ENCODE peak calls at places on chromosomes 16 and 17, in eight cellular contexts. U, H, O, G, J, X, V and K are unnamed samples.
A peak's percentile ranks its signal among the peaks of the same experiment; 100 is the strongest.

GRCh38 chr16:26976913-26977312 is 89.8 kb upstream of the C16orf82 start:
- DNase-seq in U (no peak), H (no peak), O (no peak), G (no peak), J (no peak), X (no peak), V (no peak), K (no peak)

GRCh38 chr17:29844339-29845048 is 85.5 kb downstream of the SSH2 start:
- DNase-seq in U (no peak), H (peak; percentile 85), O (peak; percentile 16), G (no peak), J (no peak), X (no peak), V (no peak), K (no peak)

GRCh38 chr17:49067163-49067562 is 65.4 kb upstream of the B4GALNT2 start:
- DNase-seq in U (no peak), H (no peak), O (no peak), G (no peak), J (no peak), X (no peak), V (no peak), K (no peak)

GRCh38 chr16:50266337-50267091 is at the start of gene ADCY7:
- DNase-seq in U (peak; percentile 78), H (peak; percentile 5), O (peak; percentile 92), G (peak; percentile 64), J (no peak), X (peak; percentile 41), V (peak; percentile 75), K (peak; percentile 74)

GRCh38 chr16:75703341-75703740 is 2.1 kb upstream of the DUXB start:
- DNase-seq in U (no peak), H (no peak), O (peak; percentile 48), G (no peak), J (no peak), X (peak; percentile 8), V (no peak), K (no peak)

GRCh38 chr16:25633549-25633948 is 58.2 kb upstream of the HS3ST4 start:
- DNase-seq in U (no peak), H (no peak), O (peak; percentile 19), G (no peak), J (no peak), X (no peak), V (no peak), K (no peak)

GRCh38 chr17:35766903-35767510 is 6.3 kb downstream of the C17orf50 start:
- DNase-seq in U (no peak), H (peak; percentile 37), O (peak; percentile 72), G (no peak), J (no peak), X (no peak), V (no peak), K (no peak)

GRCh38 chr17:11047228-11047627 is 193.8 kb upstream of the SHISA6 start:
- DNase-seq in U (no peak), H (no peak), O (no peak), G (no peak), J (no peak), X (no peak), V (no peak), K (no peak)

GRCh38 chr17:28944862-28945741 is 6.2 kb downstream of the PHF12 start:
- DNase-seq in U (no peak), H (no peak), O (peak; percentile 83), G (no peak), J (no peak), X (no peak), V (no peak), K (no peak)